ENCODE peak calls at places on chromosomes 2 and 18, in six cellular contexts. B is transverse colon, H is tibial artery, D is esophagus squamous epithelium, M is psoas muscle, Z is heart right ventricle. V is an unnamed sample.

GRCh38 chr2:68971591-68972231 is 2.7 kb upstream of the GKN1 start:
- DNase-seq in D (no peak), B (no peak), Z (no peak), H (no peak), M (no peak), V (peak; percentile 15)

GRCh38 chr2:118657451-118657850 is 190.0 kb downstream of the EN1 start:
- DNase-seq in D (no peak), H (no peak), B (no peak), Z (no peak), M (no peak), V (no peak)

GRCh38 chr2:38174646-38175096 is 98.7 kb upstream of the CYP1B1 start:
- DNase-seq in M (no peak), B (no peak), D (no peak), Z (no peak), H (peak; percentile 53), V (no peak)

GRCh38 chr18:61894751-61895524 is 2.1 kb upstream of the RNF152 start:
- DNase-seq in H (no peak), Z (no peak), M (no peak), D (no peak), B (no peak), V (no peak)

GRCh38 chr2:55779459-55780421 is 86.1 kb upstream of the PNPT1 start:
- DNase-seq in M (no peak), H (no peak), D (no peak), B (no peak), Z (no peak), V (no peak)

GRCh38 chr18:50955246-50955645 is 12.6 kb upstream of the ELAC1 start:
- DNase-seq in B (no peak), H (no peak), M (no peak), Z (no peak), D (no peak), V (no peak)

GRCh38 chr18:58355243-58355642 is 273.6 kb downstream of the ALPK2 start:
- DNase-seq in Z (no peak), M (no peak), H (no peak), D (no peak), B (no peak), V (no peak)

GRCh38 chr2:190554357-190555006 is 20.0 kb upstream of the NEMP2 start:
- DNase-seq in D (no peak), B (peak; percentile 29), H (no peak), Z (no peak), M (no peak), V (no peak)

GRCh38 chr2:239444626-239445625 is 44.1 kb upstream of the HDAC4 start:
- DNase-seq in H (peak; percentile 55), D (no peak), B (no peak), M (peak; percentile 81), Z (no peak), V (peak; percentile 10)

GRCh38 chr2:88669371-88670214 is 21.9 kb upstream of the RPIA start:
- DNase-seq in B (peak; percentile 23), D (no peak), H (no peak), Z (no peak), M (no peak), V (peak; percentile 57)

GRCh38 chr2:238143239-238143951 is 4.9 kb downstream of the KLHL30 start:
- DNase-seq in Z (peak; percentile 60), B (no peak), M (peak; percentile 97), D (no peak), H (peak; percentile 48), V (no peak)

GRCh38 chr2:209472386-209472832 is 48.6 kb downstream of the MAP2 start:
- DNase-seq in M (no peak), Z (no peak), D (no peak), B (no peak), H (no peak), V (no peak)

GRCh38 chr2:7825591-7826312 is 856.1 kb upstream of the ID2 start:
- DNase-seq in Z (no peak), B (no peak), H (no peak), D (no peak), M (no peak), V (no peak)

GRCh38 chr18:32237024-32237423 is 47.2 kb downstream of the MEP1B start:
- DNase-seq in B (no peak), H (no peak), D (no peak), Z (no peak), M (no peak), V (peak; percentile 91)

GRCh38 chr2:217853301-217853881 is 149.4 kb downstream of the TNS1 start:
- DNase-seq in H (peak; percentile 82), B (no peak), D (no peak), Z (no peak), M (peak; percentile 87), V (no peak)

GRCh38 chr2:39124770-39125075 is 3.9 kb upstream of the SOS1 start:
- DNase-seq in Z (peak; percentile 30), B (no peak), H (no peak), M (no peak), D (no peak), V (no peak)

GRCh38 chr2:172864182-172864581 is 128.5 kb downstream of the RAPGEF4 start:
- DNase-seq in M (peak; percentile 70), B (peak; percentile 54), Z (peak; percentile 42), H (peak; percentile 39), D (no peak), V (peak; percentile 54)

GRCh38 chr2:83650897-83651296 is 808.2 kb downstream of the SUCLG1 start:
- DNase-seq in H (no peak), B (no peak), M (no peak), Z (no peak), D (no peak), V (no peak)

DNA sequence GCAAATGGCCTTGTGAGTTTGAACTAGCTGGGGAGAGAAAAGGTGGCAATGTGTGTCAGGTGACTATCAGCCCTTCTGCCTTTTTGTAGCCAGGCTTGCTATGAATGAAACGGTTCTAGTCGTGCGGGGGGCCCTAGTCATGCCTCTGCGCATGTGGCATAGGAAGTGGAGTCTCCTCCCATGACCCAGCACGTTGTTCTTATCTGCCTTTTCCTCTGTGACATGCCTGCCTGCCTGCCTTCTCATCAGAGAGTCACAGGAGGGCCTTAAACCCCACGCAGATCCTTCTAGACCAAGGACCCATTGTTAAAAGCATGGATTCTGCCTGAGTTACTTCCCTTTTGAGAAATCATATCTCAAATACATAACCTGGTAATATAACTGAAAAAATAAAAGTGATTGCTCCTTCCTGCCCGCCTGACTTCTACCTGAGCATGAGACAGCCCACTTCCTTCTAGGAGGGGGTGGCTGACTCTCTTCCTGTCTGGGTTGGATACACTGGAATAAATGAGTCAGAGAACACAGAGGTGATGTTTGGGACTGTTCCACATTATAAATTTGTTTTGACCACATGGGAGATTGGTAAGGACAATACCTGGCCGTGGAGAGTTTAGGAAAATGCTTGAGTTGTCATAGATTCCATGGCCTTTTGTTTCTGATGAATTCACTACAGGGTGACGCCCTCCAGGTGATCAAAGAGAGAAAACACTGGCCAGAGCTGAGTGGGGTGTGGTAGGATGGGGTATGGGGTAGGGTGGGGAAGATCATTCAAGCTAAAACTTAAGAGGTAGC is 49.8 kb downstream of the FBLN7 start:
- DNase-seq in Z (no peak), B (peak; percentile 22), M (no peak), D (no peak), H (no peak), V (peak; percentile 49)
- H3K4me1 ChIP-seq in Z (no peaks in the 10 kb centered on the region), B (no peaks in the 10 kb centered on the region), M (no peaks in the 10 kb centered on the region), D (no peaks in the 10 kb centered on the region), H (no peaks in the 10 kb centered on the region), V (no peaks in the 10 kb centered on the region)

DNA sequence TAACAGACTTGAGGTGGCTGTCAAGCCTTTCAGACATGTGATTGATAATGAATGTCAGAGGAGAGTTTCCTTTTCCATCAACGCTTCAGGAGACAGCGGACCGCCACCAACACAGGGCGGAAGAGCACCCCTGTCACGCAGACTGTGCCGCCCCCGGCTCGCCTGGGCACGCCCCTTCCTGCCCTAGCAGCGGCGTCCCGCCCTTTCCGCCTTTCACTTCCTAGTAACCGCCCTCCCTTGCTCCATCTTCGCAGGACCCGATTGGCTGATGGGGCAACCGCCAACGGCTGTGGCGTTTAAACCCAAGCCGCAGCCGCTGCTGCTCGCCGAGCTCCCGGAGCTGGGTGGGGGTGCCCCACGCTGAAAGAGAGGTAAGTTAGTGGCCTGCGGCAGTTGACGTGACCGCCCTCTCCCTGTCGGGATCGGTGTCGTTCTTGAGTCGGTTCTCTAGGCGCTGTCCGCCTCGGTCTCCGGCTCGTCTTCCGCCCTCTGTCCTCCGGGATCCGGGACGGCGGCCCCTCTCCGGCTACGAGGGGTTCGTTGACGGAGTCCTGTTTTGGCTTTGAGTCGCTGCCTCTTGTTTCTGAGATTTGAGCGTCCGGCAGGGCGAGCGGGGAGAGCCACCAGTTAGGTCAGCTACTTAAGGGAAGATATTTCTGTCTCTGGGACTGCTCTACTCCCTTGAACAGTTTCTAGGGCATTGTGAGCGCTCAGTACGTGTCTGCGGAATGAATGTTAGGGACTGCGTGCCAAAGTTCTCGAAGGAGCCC is at the start of gene SGO2:
- DNase-seq in B (peak; percentile 96), H (peak; percentile 94), M (peak; percentile 97), D (peak; percentile 68), Z (peak; percentile 94), V (peak; percentile 96)
- H3K27ac ChIP-seq in B (peak within 1 kb of the TSS; percentile 79), H (peak within 1 kb of the TSS; percentile 56), M (peak within 1 kb of the TSS; percentile 39), D (peak within 1 kb of the TSS; percentile 78), Z (peak within 1 kb of the TSS; percentile 51), V (no peak within 1 kb of the TSS)

GRCh38 chr2:226759768-226760167 is 39.9 kb downstream of the IRS1 start:
- DNase-seq in Z (no peak), H (no peak), D (no peak), M (peak; percentile 56), B (no peak), V (no peak)
- H3K4me1 ChIP-seq in Z (peaks cover 70% of the 10 kb centered on the region), H (peaks cover 79% of the 10 kb centered on the region), D (no peaks in the 10 kb centered on the region), M (peaks cover 72% of the 10 kb centered on the region), B (peaks cover 6% of the 10 kb centered on the region), V (peaks cover 15% of the 10 kb centered on the region)

GRCh38 chr2:101329026-101329425 is 20.5 kb upstream of the RNF149 start:
- DNase-seq in H (no peak), M (no peak), D (no peak), B (no peak), Z (no peak), V (peak; percentile 72)
- H3K27ac ChIP-seq in H (no peak overlapping the region), M (no peak overlapping the region), D (peak overlapping the region; percentile 94), B (peak overlapping the region; percentile 74), Z (no peak overlapping the region), V (peak overlapping the region; percentile 45)

GRCh38 chr2:27079233-27080139 is 1.1 kb downstream of the EMILIN1 start:
- DNase-seq in Z (no peak), M (no peak), B (no peak), D (no peak), H (no peak), V (no peak)

GRCh38 chr2:27078267-27079194 is at the start of gene EMILIN1:
- DNase-seq in D (no peak), M (peak; percentile 90), B (peak; percentile 73), Z (peak; percentile 86), H (peak; percentile 92), V (no peak)

GRCh38 chr2:27080603-27080938 is 2.2 kb downstream of the EMILIN1 start:
- DNase-seq in D (no peak), Z (no peak), B (no peak), M (no peak), H (no peak), V (no peak)

GRCh38 chr2:27081984-27082772 is 3.8 kb downstream of the EMILIN1 start:
- DNase-seq in D (no peak), B (no peak), M (peak; percentile 62), H (no peak), Z (no peak), V (no peak)

GRCh38 chr2:27080140-27080469 is 1.7 kb downstream of the EMILIN1 start:
- DNase-seq in D (no peak), H (no peak), B (no peak), Z (no peak), M (no peak), V (no peak)
- H3K4me1 ChIP-seq in D (peaks cover 24% of the 10 kb centered on the region), H (peaks cover 56% of the 10 kb centered on the region), B (peaks cover 20% of the 10 kb centered on the region), Z (peaks cover 49% of the 10 kb centered on the region), M (peaks cover 14% of the 10 kb centered on the region), V (no peaks in the 10 kb centered on the region)

V was measured in small intestine.